ENCODE peak calls at places on chromosome 4, in ten cellular contexts. R, Y, F, C, Q, G, V, A, O and U are unnamed samples.

GRCh38 chr4:173391691-173392090 is 7.2 kb downstream of the SCRG1 start:
- DNase-seq in R (no peak), Q (no peak), V (no peak), Y (no peak), G (no peak), O (no peak), C (no peak), F (no peak), A (no peak), U (no peak)

GRCh38 chr4:139628184-139629012 is 37.2 kb upstream of the MGST2 start:
- DNase-seq in O (no peak), R (no peak), F (peak), C (no peak), A (no peak), G (no peak), Q (no peak), V (no peak), Y (no peak), U (no peak)

GRCh38 chr4:57254727-57255126 is 144.5 kb upstream of the IGFBP7 start:
- DNase-seq in F (no peak), A (no peak), C (no peak), V (no peak), Q (no peak), Y (no peak), R (no peak), G (no peak), O (no peak), U (no peak)

GRCh38 chr4:122652379-122652778 is 31.5 kb upstream of the IL21 start:
- DNase-seq in A (peak), Y (no peak), Q (peak), V (peak), R (no peak), O (no peak), G (peak), C (no peak), F (peak), U (peak)

GRCh38 chr4:68872442-68873217 is 56.8 kb downstream of the UGT2B10 start:
- DNase-seq in Y (no peak), A (no peak), C (no peak), F (peak), Q (no peak), R (no peak), G (no peak), O (no peak), V (no peak), U (no peak)

GRCh38 chr4:171203425-171203824 is 609.8 kb upstream of the GALNTL6 start:
- DNase-seq in Y (no peak), F (no peak), O (no peak), A (peak), V (no peak), R (no peak), G (peak), Q (peak), C (no peak), U (peak)

GRCh38 chr4:47466061-47466785 is 2.7 kb upstream of the COMMD8 start:
- DNase-seq in Y (no peak), A (no peak), Q (no peak), G (no peak), V (no peak), R (no peak), C (no peak), O (no peak), F (no peak), U (no peak)

GRCh38 chr4:10173039-10173753 is 56.6 kb upstream of the WDR1 start:
- DNase-seq in C (no peak), A (peak), G (peak), Y (peak), Q (no peak), F (no peak), R (no peak), O (peak), V (no peak), U (no peak)

GRCh38 chr4:106329027-106329618 is 12.8 kb downstream of the AIMP1 start:
- DNase-seq in F (peak), Y (no peak), V (peak), G (peak), O (no peak), Q (peak), A (peak), C (no peak), R (no peak), U (peak)

GRCh38 chr4:48557478-48557877 is 67.4 kb downstream of the ZAR1 start:
- DNase-seq in R (no peak), G (peak), Q (no peak), C (no peak), F (no peak), O (no peak), A (peak), V (no peak), Y (no peak), U (no peak)

GRCh38 chr4:151796106-151796505 is 35.3 kb upstream of the GATB start:
- DNase-seq in R (no peak), Q (no peak), O (no peak), C (no peak), G (no peak), Y (no peak), V (no peak), F (no peak), A (no peak), U (no peak)

GRCh38 chr4:101853691-101854090 is 63.2 kb downstream of the BANK1 start:
- DNase-seq in V (no peak), R (no peak), C (no peak), Y (no peak), A (no peak), F (no peak), Q (no peak), G (peak), O (no peak), U (no peak)

GRCh38 chr4:181524455-181524854 is 718.7 kb upstream of the TENM3 start:
- DNase-seq in A (no peak), F (no peak), C (no peak), Y (no peak), G (no peak), V (no peak), O (no peak), Q (no peak), R (no peak), U (no peak)

GRCh38 chr4:3802571-3803474 is 36.6 kb downstream of the ADRA2C start:
- DNase-seq in R (no peak), F (no peak), G (no peak), O (no peak), V (no peak), A (no peak), Q (no peak), Y (no peak), C (no peak), U (no peak)

GRCh38 chr4:79042079-79042674 is 102.9 kb upstream of the PAQR3 start:
- DNase-seq in Y (no peak), A (peak), O (no peak), C (no peak), Q (peak), F (peak), R (no peak), V (peak), G (peak), U (peak)

GRCh38 chr4:74516321-74516720 is 71.4 kb downstream of the AREG start:
- DNase-seq in Q (peak), G (peak), C (no peak), R (no peak), F (no peak), A (peak), V (no peak), Y (no peak), O (no peak), U (peak)

GRCh38 chr4:125434136-125434535 is 119.4 kb downstream of the FAT4 start:
- DNase-seq in G (peak), V (no peak), C (no peak), R (no peak), Q (no peak), O (peak), F (no peak), Y (no peak), A (peak), U (peak)

GRCh38 chr4:5052424-5052702 is 1.1 kb downstream of the STK32B start:
- DNase-seq in O (no peak), G (no peak), Y (no peak), R (no peak), Q (peak), F (no peak), V (no peak), C (no peak), A (no peak), U (no peak)

GRCh38 chr4:144894525-144894924 is 203.5 kb downstream of the ANAPC10 start:
- DNase-seq in V (no peak), Q (peak), G (peak), O (no peak), R (no peak), F (no peak), A (peak), C (no peak), Y (peak), U (peak)

GRCh38 chr4:69060651-69061308 is 35.5 kb upstream of the UGT2B7 start:
- DNase-seq in C (no peak), A (peak), Q (no peak), G (peak), R (no peak), V (no peak), O (no peak), F (no peak), Y (no peak), U (peak)

GRCh38 chr4:6288342-6288741 is 18.7 kb downstream of the WFS1 start:
- DNase-seq in Y (no peak), C (no peak), G (no peak), F (no peak), O (no peak), Q (no peak), V (no peak), A (no peak), R (no peak), U (no peak)

GRCh38 chr4:147709999-147710398 is 21.9 kb upstream of the ARHGAP10 start:
- DNase-seq in Q (peak), Y (no peak), G (peak), C (no peak), V (no peak), F (no peak), O (no peak), A (peak), R (no peak), U (peak)

GRCh38 chr4:83917572-83917971 is 381.7 kb downstream of the GPAT3 start:
- DNase-seq in C (no peak), F (no peak), G (peak), Q (no peak), R (no peak), A (peak), V (no peak), O (no peak), Y (no peak), U (no peak)

GRCh38 chr4:73895201-73896177 is 26.3 kb downstream of the CXCL1 start:
- DNase-seq in Y (no peak), G (peak), A (peak), F (no peak), O (no peak), V (no peak), Q (no peak), C (no peak), R (no peak), U (peak)

DNA sequence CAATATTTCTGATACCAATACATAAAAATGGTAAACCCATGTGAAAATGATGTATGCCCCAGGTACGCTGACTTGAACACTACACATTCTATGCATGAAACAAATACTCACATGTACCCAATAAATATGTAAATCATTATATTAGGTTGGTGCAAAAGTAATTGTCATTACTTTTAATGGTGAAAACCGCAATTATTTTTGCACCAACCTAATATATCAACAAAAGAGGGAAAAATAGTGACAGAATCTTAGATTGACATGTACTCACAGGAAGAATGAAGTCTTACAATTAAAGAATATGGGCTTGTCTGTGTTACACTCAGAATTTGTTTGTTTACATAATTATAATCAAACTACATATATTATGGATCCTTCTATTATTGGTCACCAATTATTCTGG is 82.3 kb downstream of the GLRA3 start:
- DNase-seq in Q (no peak), C (no peak), R (no peak), F (no peak), G (no peak), Y (no peak), V (no peak), A (no peak), O (no peak), U (no peak)
- H3K4me3 ChIP-seq in Q (no peak), C (no peak), R (no peak), F (no peak), G (no peak), Y (no peak), V (no peak), A (no peak), O (no peak), U (no peak)

GRCh38 chr4:8236920-8237195 is 32.7 kb upstream of the HTRA3 start:
- DNase-seq in F (no peak), O (no peak), C (no peak), Q (no peak), Y (no peak), V (no peak), R (no peak), G (no peak), A (no peak), U (no peak)

GRCh38 chr4:8237256-8237989 is 32.1 kb upstream of the HTRA3 start:
- DNase-seq in R (no peak), V (no peak), F (no peak), G (no peak), C (no peak), Y (no peak), O (no peak), A (no peak), Q (no peak), U (no peak)

GRCh38 chr4:8235224-8235623 is 34.3 kb upstream of the HTRA3 start:
- DNase-seq in G (no peak), R (no peak), F (no peak), C (no peak), O (no peak), Q (no peak), A (no peak), Y (no peak), V (no peak), U (no peak)

GRCh38 chr4:8235686-8236085 is 33.9 kb upstream of the HTRA3 start:
- DNase-seq in Q (no peak), F (no peak), O (no peak), G (no peak), C (no peak), R (no peak), Y (no peak), V (no peak), A (no peak), U (no peak)

GRCh38 chr4:8236141-8236919 is 33.2 kb upstream of the HTRA3 start:
- DNase-seq in C (no peak), V (no peak), Q (no peak), F (no peak), A (no peak), O (no peak), R (no peak), G (no peak), Y (no peak), U (no peak)
- H3K4me3 ChIP-seq in C (no peak), V (no peak), Q (no peak), F (no peak), A (no peak), O (no peak), R (no peak), G (no peak), Y (no peak), U (no peak)

GRCh38 chr4:2791518-2792395 is 1.1 kb upstream of the SH3BP2 start:
- DNase-seq in F (no peak), Y (peak), C (peak), V (no peak), Q (no peak), O (no peak), A (no peak), G (no peak), R (peak), U (no peak)
- H3K4me3 ChIP-seq in F (no peak), Y (no peak), C (no peak), V (no peak), Q (no peak), O (no peak), A (no peak), G (no peak), R (no peak), U (no peak)

GRCh38 chr4:184447664-184448063 is 26.7 kb downstream of the IRF2 start:
- DNase-seq in F (no peak), Q (no peak), R (no peak), A (no peak), G (no peak), O (no peak), V (no peak), C (no peak), Y (no peak), U (no peak)

GRCh38 chr4:184446132-184446531 is 28.2 kb downstream of the IRF2 start:
- DNase-seq in G (no peak), Y (no peak), V (no peak), Q (no peak), R (no peak), C (no peak), A (no peak), F (no peak), O (no peak), U (no peak)

GRCh38 chr4:184450743-184451142 is 23.6 kb downstream of the IRF2 start:
- DNase-seq in A (no peak), F (no peak), R (no peak), G (no peak), Q (no peak), O (no peak), C (no peak), V (no peak), Y (no peak), U (no peak)

GRCh38 chr4:184450045-184450444 is 24.3 kb downstream of the IRF2 start:
- DNase-seq in O (peak), G (peak), A (peak), F (no peak), Q (peak), Y (no peak), R (no peak), C (no peak), V (peak), U (peak)

DNA sequence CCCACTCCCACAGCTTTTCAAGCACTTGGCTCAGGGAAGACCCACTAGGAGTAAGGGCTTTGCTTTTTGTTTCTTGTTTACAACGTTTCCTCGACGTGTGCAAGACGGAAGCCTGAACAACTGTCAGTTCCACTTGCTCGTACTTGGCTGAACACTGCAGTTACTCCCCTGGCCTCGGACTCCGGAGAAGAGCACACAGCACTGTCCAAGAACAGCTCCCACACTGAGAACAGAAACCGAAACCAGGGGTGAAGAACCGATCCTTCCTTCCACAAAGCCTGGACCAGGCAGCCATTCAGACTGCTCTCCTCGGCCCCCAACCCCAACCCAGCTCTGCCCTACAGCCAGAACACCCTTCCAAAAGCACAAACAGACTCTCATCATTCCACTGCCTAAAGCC is 25.5 kb downstream of the IRF2 start:
- DNase-seq in F (no peak), Q (peak), V (no peak), R (no peak), Y (peak), A (peak), C (no peak), G (peak), O (peak), U (peak)
- H3K4me3 ChIP-seq in F (no peak), Q (peak), V (peak), R (peak), Y (peak), A (peak), C (peak), G (peak), O (peak), U (peak)

GRCh38 chr4:53012738-53013137 is 150.6 kb downstream of the RASL11B start:
- DNase-seq in A (peak), V (no peak), C (no peak), R (no peak), G (peak), F (no peak), O (no peak), Q (peak), Y (no peak), U (peak)
- H3K4me3 ChIP-seq in A (no peak), V (no peak), C (no peak), R (no peak), G (no peak), F (no peak), O (no peak), Q (no peak), Y (no peak), U (no peak)

GRCh38 chr4:150578745-150579470 is 3.0 kb upstream of the MAB21L2 start:
- DNase-seq in A (peak), Q (no peak), R (no peak), G (peak), F (peak), O (no peak), C (no peak), V (no peak), Y (no peak), U (peak)

GRCh38 chr4:150581611-150582010 is 340 bp upstream of the MAB21L2 start:
- DNase-seq in A (peak), R (no peak), G (peak), C (no peak), O (no peak), Q (peak), F (peak), Y (no peak), V (peak), U (peak)

GRCh38 chr4:150579591-150580234 is 2.2 kb upstream of the MAB21L2 start:
- DNase-seq in G (peak), F (peak), O (no peak), V (no peak), A (peak), Q (peak), C (peak), Y (peak), R (no peak), U (peak)

GRCh38 chr4:150581206-150581605 is 745 bp upstream of the MAB21L2 start:
- DNase-seq in V (no peak), Y (no peak), Q (no peak), C (no peak), G (no peak), R (no peak), A (no peak), O (no peak), F (no peak), U (no peak)

DNA sequence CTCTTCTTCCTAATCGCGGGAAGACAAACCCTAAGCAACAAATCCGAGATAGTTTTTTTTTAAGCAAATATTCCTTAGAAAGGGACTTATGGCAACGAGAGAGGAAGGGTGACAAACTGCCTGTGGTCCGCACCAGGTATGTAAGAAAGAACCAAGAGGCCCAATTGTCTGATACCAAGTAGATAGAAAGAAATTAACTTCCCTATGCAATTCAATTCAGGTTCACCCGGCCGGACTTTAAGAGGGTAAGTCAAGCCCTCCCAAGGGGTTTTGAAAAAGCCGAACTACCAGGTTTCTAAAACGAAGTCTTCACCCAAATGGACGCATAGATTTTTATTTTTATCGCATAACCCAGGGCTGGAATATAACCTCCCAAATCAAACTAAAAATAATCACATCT is 1.7 kb upstream of the MAB21L2 start:
- DNase-seq in R (no peak), Y (no peak), G (no peak), F (no peak), Q (no peak), A (no peak), V (no peak), O (no peak), C (no peak), U (no peak)
- H3K4me3 ChIP-seq in R (no peak), Y (peak), G (peak), F (peak), Q (peak), A (no peak), V (peak), O (no peak), C (no peak), U (no peak)

GRCh38 chr4:2796261-2797187 is 3.6 kb downstream of the SH3BP2 start:
- DNase-seq in G (peak), V (no peak), Q (peak), F (no peak), Y (peak), O (peak), A (no peak), C (no peak), R (peak), U (peak)

GRCh38 chr4:2795558-2796260 is 2.8 kb downstream of the SH3BP2 start:
- DNase-seq in C (peak), Y (peak), V (no peak), A (no peak), R (peak), F (no peak), G (no peak), Q (no peak), O (no peak), U (no peak)

GRCh38 chr4:2793578-2793919 is 664 bp downstream of the SH3BP2 start:
- DNase-seq in F (no peak), C (peak), O (no peak), G (peak), A (peak), Y (peak), V (no peak), R (peak), Q (no peak), U (peak)

GRCh38 chr4:2793920-2794706 is 1.2 kb downstream of the SH3BP2 start:
- DNase-seq in Q (peak), C (peak), R (peak), F (no peak), Y (peak), V (no peak), G (peak), A (peak), O (no peak), U (peak)

GRCh38 chr4:2794707-2795557 is 2.0 kb downstream of the SH3BP2 start:
- DNase-seq in F (no peak), R (peak), O (peak), Q (peak), G (peak), A (peak), Y (peak), V (no peak), C (peak), U (peak)
- H3K4me3 ChIP-seq in F (no peak), R (peak), O (no peak), Q (peak), G (peak), A (peak), Y (peak), V (peak), C (peak), U (no peak)

GRCh38 chr4:16224264-16224663 is 2.0 kb downstream of the TAPT1 start:
- DNase-seq in A (no peak), Y (no peak), F (no peak), O (no peak), G (no peak), Q (no peak), V (no peak), C (no peak), R (no peak), U (no peak)
- H3K4me3 ChIP-seq in A (no peak), Y (peak), F (peak), O (no peak), G (no peak), Q (no peak), V (no peak), C (no peak), R (peak), U (no peak)